ENCODE peak calls at places on chromosomes 16 and 17, in eight cellular contexts. Q, H, P, J, R, I, O and W are unnamed samples.

GRCh38 chr17:50198026-50198669 is 3.3 kb downstream of the COL1A1 start:
- DNase-seq in P (peak; percentile 71), R (peak; percentile 77), O (peak; percentile 64), J (no peak), H (peak; percentile 52), Q (peak; percentile 11), I (no peak), W (no peak)

GRCh38 chr16:67001159-67001486 is 12.7 kb downstream of the CES4A start:
- DNase-seq in I (no peak), R (no peak), P (no peak), Q (no peak), J (no peak), H (no peak), O (no peak), W (no peak)

GRCh38 chr16:81535679-81536360 is 91.2 kb downstream of the CMIP start:
- DNase-seq in I (no peak), R (no peak), J (no peak), P (no peak), H (no peak), Q (no peak), O (no peak), W (no peak)

GRCh38 chr17:6374271-6374691 is 60.6 kb downstream of the AIPL1 start:
- DNase-seq in P (peak; percentile 6), J (no peak), I (no peak), R (no peak), Q (no peak), O (no peak), H (no peak), W (no peak)

GRCh38 chr16:67028167-67028554 is 788 bp upstream of the CBFB start:
- DNase-seq in O (no peak), I (no peak), H (no peak), P (no peak), J (no peak), Q (no peak), R (no peak), W (no peak)

GRCh38 chr17:42050360-42051012 is at the start of gene C17orf113:
- DNase-seq in J (peak; percentile 52), P (peak; percentile 55), O (peak; percentile 43), H (peak; percentile 68), R (peak; percentile 69), I (peak; percentile 56), Q (peak; percentile 45), W (peak; percentile 90)

GRCh38 chr17:43578699-43579569 is 32.8 kb upstream of the ETV4 start:
- DNase-seq in J (no peak), Q (no peak), O (peak; percentile 11), H (peak; percentile 51), P (peak; percentile 37), I (no peak), R (no peak), W (no peak)

GRCh38 chr16:69858196-69859104 is 92.7 kb upstream of the CLEC18A start:
- DNase-seq in I (no peak), H (no peak), J (no peak), Q (no peak), O (no peak), R (no peak), P (no peak), W (no peak)

GRCh38 chr16:71709231-71709781 is 15.2 kb downstream of the PHLPP2 start:
- DNase-seq in H (no peak), O (no peak), Q (no peak), J (no peak), I (no peak), P (no peak), R (no peak), W (no peak)

GRCh38 chr16:27762441-27762840 is 212.5 kb downstream of the KATNIP start:
- DNase-seq in J (no peak), Q (no peak), I (no peak), O (no peak), H (no peak), P (no peak), R (no peak), W (no peak)

GRCh38 chr17:75077490-75078096 is 10.2 kb upstream of the SLC16A5 start:
- DNase-seq in P (peak; percentile 69), J (no peak), R (peak; percentile 47), I (peak; percentile 59), Q (peak; percentile 64), H (peak; percentile 57), O (peak; percentile 56), W (no peak)

GRCh38 chr16:88703486-88704309 is 2.5 kb downstream of the RNF166 start:
- DNase-seq in R (no peak), J (no peak), P (peak; percentile 85), I (no peak), Q (peak; percentile 35), H (peak; percentile 47), O (peak; percentile 64), W (no peak)

GRCh38 chr16:85046957-85047866 is 19.6 kb downstream of the KIAA0513 start:
- DNase-seq in I (no peak), J (no peak), R (no peak), Q (no peak), O (no peak), P (no peak), H (no peak), W (no peak)

GRCh38 chr17:78324391-78325075 is 35.3 kb downstream of the SOCS3 start:
- DNase-seq in P (peak; percentile 42), H (no peak), J (no peak), I (peak; percentile 83), R (no peak), Q (peak; percentile 47), O (no peak), W (no peak)